ENCODE peak calls at places on chromosome 6, in ten cellular contexts. One of them, this sample, is unnamed.

GRCh38 chr6:56255370-56255769 is 8.0 kb upstream of the COL21A1 start:
- DNase-seq in GM23248: peak; percentile 28
- DNase-seq in epithelial cell of esophagus: no peak
- DNase-seq in tibial artery: no peak
- DNase-seq in SK-N-MC: peak; percentile 81
- DNase-seq in astrocyte of the spinal cord: peak; percentile 26
- DNase-seq in bronchial epithelial cell: no peak
- DNase-seq in fibroblast of mammary gland: no peak
- DNase-seq in brain microvascular endothelial cell: no peak
- DNase-seq in fibroblast of lung: peak; percentile 68
- DNase-seq in this sample: no peak

GRCh38 chr6:105875974-105876640 is 210.0 kb upstream of the PRDM1 start:
- DNase-seq in GM23248: no peak
- DNase-seq in epithelial cell of esophagus: no peak
- DNase-seq in tibial artery: no peak
- DNase-seq in SK-N-MC: no peak
- DNase-seq in astrocyte of the spinal cord: no peak
- DNase-seq in bronchial epithelial cell: no peak
- DNase-seq in fibroblast of mammary gland: no peak
- DNase-seq in brain microvascular endothelial cell: no peak
- DNase-seq in fibroblast of lung: no peak
- DNase-seq in this sample: no peak

GRCh38 chr6:152671146-152671545 is 26.6 kb upstream of the MYCT1 start:
- DNase-seq in GM23248: peak; percentile 52
- DNase-seq in epithelial cell of esophagus: no peak
- DNase-seq in tibial artery: no peak
- DNase-seq in SK-N-MC: no peak
- DNase-seq in astrocyte of the spinal cord: no peak
- DNase-seq in bronchial epithelial cell: no peak
- DNase-seq in fibroblast of mammary gland: no peak
- DNase-seq in brain microvascular endothelial cell: no peak
- DNase-seq in fibroblast of lung: peak; percentile 17
- DNase-seq in this sample: no peak

GRCh38 chr6:18327621-18328548 is 59.3 kb upstream of the RNF144B start:
- DNase-seq in GM23248: no peak
- DNase-seq in epithelial cell of esophagus: peak; percentile 28
- DNase-seq in tibial artery: no peak
- DNase-seq in SK-N-MC: no peak
- DNase-seq in astrocyte of the spinal cord: no peak
- DNase-seq in bronchial epithelial cell: peak; percentile 60
- DNase-seq in fibroblast of mammary gland: no peak
- DNase-seq in brain microvascular endothelial cell: no peak
- DNase-seq in fibroblast of lung: no peak
- DNase-seq in this sample: no peak

GRCh38 chr6:14333556-14334305 is 216.2 kb downstream of the CD83 start:
- DNase-seq in GM23248: peak; percentile 63
- DNase-seq in epithelial cell of esophagus: no peak
- DNase-seq in tibial artery: no peak
- DNase-seq in SK-N-MC: no peak
- DNase-seq in astrocyte of the spinal cord: peak; percentile 39
- DNase-seq in bronchial epithelial cell: no peak
- DNase-seq in fibroblast of mammary gland: peak; percentile 64
- DNase-seq in brain microvascular endothelial cell: peak; percentile 22
- DNase-seq in fibroblast of lung: peak; percentile 77
- DNase-seq in this sample: no peak

GRCh38 chr6:2634151-2634964 is 116.4 kb downstream of the MYLK4 start:
- DNase-seq in GM23248: peak; percentile 85
- DNase-seq in epithelial cell of esophagus: peak; percentile 84
- DNase-seq in tibial artery: peak; percentile 94
- DNase-seq in SK-N-MC: peak; percentile 66
- DNase-seq in astrocyte of the spinal cord: peak; percentile 93
- DNase-seq in bronchial epithelial cell: peak; percentile 73
- DNase-seq in fibroblast of mammary gland: peak; percentile 90
- DNase-seq in brain microvascular endothelial cell: peak; percentile 87
- DNase-seq in fibroblast of lung: peak; percentile 78
- DNase-seq in this sample: peak; percentile 83

GRCh38 chr6:2817778-2818443 is 23.8 kb downstream of the SERPINB1 start:
- DNase-seq in GM23248: peak; percentile 59
- DNase-seq in epithelial cell of esophagus: peak; percentile 89
- DNase-seq in tibial artery: no peak
- DNase-seq in SK-N-MC: no peak
- DNase-seq in astrocyte of the spinal cord: peak; percentile 59
- DNase-seq in bronchial epithelial cell: peak; percentile 91
- DNase-seq in fibroblast of mammary gland: peak; percentile 32
- DNase-seq in brain microvascular endothelial cell: peak; percentile 36
- DNase-seq in fibroblast of lung: peak; percentile 72
- DNase-seq in this sample: no peak

GRCh38 chr6:31386099-31386498 is 17.3 kb upstream of the MICA start:
- DNase-seq in GM23248: no peak
- DNase-seq in epithelial cell of esophagus: no peak
- DNase-seq in tibial artery: no peak
- DNase-seq in SK-N-MC: no peak
- DNase-seq in astrocyte of the spinal cord: no peak
- DNase-seq in bronchial epithelial cell: no peak
- DNase-seq in fibroblast of mammary gland: no peak
- DNase-seq in brain microvascular endothelial cell: no peak
- DNase-seq in fibroblast of lung: no peak
- DNase-seq in this sample: no peak

GRCh38 chr6:140542858-140543257 is 1168.4 kb upstream of the CITED2 start:
- DNase-seq in GM23248: no peak
- DNase-seq in epithelial cell of esophagus: no peak
- DNase-seq in tibial artery: no peak
- DNase-seq in SK-N-MC: no peak
- DNase-seq in astrocyte of the spinal cord: no peak
- DNase-seq in bronchial epithelial cell: no peak
- DNase-seq in fibroblast of mammary gland: no peak
- DNase-seq in brain microvascular endothelial cell: no peak
- DNase-seq in fibroblast of lung: no peak
- DNase-seq in this sample: no peak

GRCh38 chr6:9646346-9647042 is 768.4 kb downstream of the TFAP2A start:
- DNase-seq in GM23248: peak; percentile 65
- DNase-seq in epithelial cell of esophagus: peak; percentile 67
- DNase-seq in tibial artery: peak; percentile 68
- DNase-seq in SK-N-MC: peak; percentile 10
- DNase-seq in astrocyte of the spinal cord: no peak
- DNase-seq in bronchial epithelial cell: peak; percentile 36
- DNase-seq in fibroblast of mammary gland: no peak
- DNase-seq in brain microvascular endothelial cell: peak; percentile 11
- DNase-seq in fibroblast of lung: peak; percentile 63
- DNase-seq in this sample: peak; percentile 8

GRCh38 chr6:6818078-6818639 is 229.6 kb downstream of the LY86 start:
- DNase-seq in GM23248: no peak
- DNase-seq in epithelial cell of esophagus: no peak
- DNase-seq in tibial artery: no peak
- DNase-seq in SK-N-MC: no peak
- DNase-seq in astrocyte of the spinal cord: no peak
- DNase-seq in bronchial epithelial cell: no peak
- DNase-seq in fibroblast of mammary gland: no peak
- DNase-seq in brain microvascular endothelial cell: no peak
- DNase-seq in fibroblast of lung: no peak
- DNase-seq in this sample: no peak

GRCh38 chr6:119171864-119172588 is 93.6 kb upstream of the FAM184A start:
- DNase-seq in GM23248: no peak
- DNase-seq in epithelial cell of esophagus: no peak
- DNase-seq in tibial artery: no peak
- DNase-seq in SK-N-MC: no peak
- DNase-seq in astrocyte of the spinal cord: no peak
- DNase-seq in bronchial epithelial cell: no peak
- DNase-seq in fibroblast of mammary gland: no peak
- DNase-seq in brain microvascular endothelial cell: no peak
- DNase-seq in fibroblast of lung: no peak
- DNase-seq in this sample: no peak

GRCh38 chr6:167570460-167571400 is 245.8 kb downstream of the TTLL2 start:
- DNase-seq in GM23248: no peak
- DNase-seq in epithelial cell of esophagus: no peak
- DNase-seq in tibial artery: no peak
- DNase-seq in SK-N-MC: no peak
- DNase-seq in astrocyte of the spinal cord: no peak
- DNase-seq in bronchial epithelial cell: no peak
- DNase-seq in fibroblast of mammary gland: no peak
- DNase-seq in brain microvascular endothelial cell: no peak
- DNase-seq in fibroblast of lung: no peak
- DNase-seq in this sample: no peak

GRCh38 chr6:79601020-79601609 is 30.0 kb upstream of the SH3BGRL2 start:
- DNase-seq in GM23248: peak; percentile 37
- DNase-seq in epithelial cell of esophagus: peak; percentile 77
- DNase-seq in tibial artery: no peak
- DNase-seq in SK-N-MC: no peak
- DNase-seq in astrocyte of the spinal cord: peak; percentile 80
- DNase-seq in bronchial epithelial cell: peak; percentile 84
- DNase-seq in fibroblast of mammary gland: peak; percentile 71
- DNase-seq in brain microvascular endothelial cell: peak; percentile 71
- DNase-seq in fibroblast of lung: peak; percentile 86
- DNase-seq in this sample: no peak

GRCh38 chr6:28303570-28303969 is 22.2 kb downstream of the PGBD1 start:
- DNase-seq in GM23248: no peak
- DNase-seq in epithelial cell of esophagus: no peak
- DNase-seq in tibial artery: no peak
- DNase-seq in SK-N-MC: no peak
- DNase-seq in astrocyte of the spinal cord: no peak
- DNase-seq in bronchial epithelial cell: no peak
- DNase-seq in fibroblast of mammary gland: no peak
- DNase-seq in brain microvascular endothelial cell: no peak
- DNase-seq in fibroblast of lung: no peak
- DNase-seq in this sample: no peak

GRCh38 chr6:137894779-137895385 is 27.8 kb downstream of the TNFAIP3 start:
- DNase-seq in GM23248: peak; percentile 86
- DNase-seq in epithelial cell of esophagus: peak; percentile 83
- DNase-seq in tibial artery: no peak
- DNase-seq in SK-N-MC: no peak
- DNase-seq in astrocyte of the spinal cord: no peak
- DNase-seq in bronchial epithelial cell: peak; percentile 88
- DNase-seq in fibroblast of mammary gland: peak; percentile 69
- DNase-seq in brain microvascular endothelial cell: no peak
- DNase-seq in fibroblast of lung: peak; percentile 57
- DNase-seq in this sample: no peak

DNA sequence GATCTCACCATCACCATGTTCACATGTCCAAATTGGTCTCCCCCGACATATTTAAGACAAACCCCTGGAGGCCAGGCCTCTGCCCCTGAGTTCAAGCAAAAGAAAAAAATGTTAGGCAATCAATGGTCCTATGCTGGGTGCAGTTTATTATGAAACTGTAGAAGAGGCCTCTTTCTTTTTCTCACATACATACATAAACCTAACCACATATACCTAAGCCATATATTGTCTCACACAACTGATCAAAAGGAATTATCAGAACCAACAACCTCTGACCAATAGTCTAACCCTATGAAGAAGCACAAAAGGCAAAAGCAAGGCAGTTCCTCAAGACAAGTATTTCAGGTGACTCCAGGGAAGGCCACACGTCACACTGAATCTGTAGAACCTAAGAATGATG is 49.9 kb downstream of the ILRUN start:
- DNase-seq in GM23248: no peak
- DNase-seq in epithelial cell of esophagus: no peak
- DNase-seq in tibial artery: no peak
- DNase-seq in SK-N-MC: no peak
- DNase-seq in astrocyte of the spinal cord: no peak
- DNase-seq in bronchial epithelial cell: no peak
- DNase-seq in fibroblast of mammary gland: no peak
- DNase-seq in brain microvascular endothelial cell: no peak
- DNase-seq in fibroblast of lung: no peak
- DNase-seq in this sample: no peak
- H3K4me3 ChIP-seq in GM23248: no peak overlapping the region
- H3K4me3 ChIP-seq in epithelial cell of esophagus: no peak overlapping the region
- H3K4me3 ChIP-seq in tibial artery: no peak overlapping the region
- H3K4me3 ChIP-seq in SK-N-MC: no peak overlapping the region
- H3K4me3 ChIP-seq in astrocyte of the spinal cord: no peak overlapping the region
- H3K4me3 ChIP-seq in bronchial epithelial cell: no peak overlapping the region
- H3K4me3 ChIP-seq in fibroblast of mammary gland: no peak overlapping the region
- H3K4me3 ChIP-seq in brain microvascular endothelial cell: no peak overlapping the region
- H3K4me3 ChIP-seq in fibroblast of lung: no peak overlapping the region
- H3K4me3 ChIP-seq in this sample: no peak overlapping the region

GRCh38 chr6:161139304-161139765 is 134.5 kb downstream of the AGPAT4 start:
- DNase-seq in GM23248: no peak
- DNase-seq in epithelial cell of esophagus: no peak
- DNase-seq in tibial artery: no peak
- DNase-seq in SK-N-MC: no peak
- DNase-seq in astrocyte of the spinal cord: no peak
- DNase-seq in bronchial epithelial cell: no peak
- DNase-seq in fibroblast of mammary gland: no peak
- DNase-seq in brain microvascular endothelial cell: no peak
- DNase-seq in fibroblast of lung: no peak
- DNase-seq in this sample: no peak
- H3K4me3 ChIP-seq in GM23248: no peak overlapping the region
- H3K4me3 ChIP-seq in epithelial cell of esophagus: no peak overlapping the region
- H3K4me3 ChIP-seq in tibial artery: no peak overlapping the region
- H3K4me3 ChIP-seq in SK-N-MC: no peak overlapping the region
- H3K4me3 ChIP-seq in astrocyte of the spinal cord: no peak overlapping the region
- H3K4me3 ChIP-seq in bronchial epithelial cell: no peak overlapping the region
- H3K4me3 ChIP-seq in fibroblast of mammary gland: no peak overlapping the region
- H3K4me3 ChIP-seq in brain microvascular endothelial cell: no peak overlapping the region
- H3K4me3 ChIP-seq in fibroblast of lung: no peak overlapping the region
- H3K4me3 ChIP-seq in this sample: no peak overlapping the region

GRCh38 chr6:48110436-48111142 is 408 bp downstream of the PTCHD4 start:
- DNase-seq in GM23248: no peak
- DNase-seq in epithelial cell of esophagus: peak; percentile 24
- DNase-seq in tibial artery: no peak
- DNase-seq in SK-N-MC: no peak
- DNase-seq in astrocyte of the spinal cord: no peak
- DNase-seq in bronchial epithelial cell: no peak
- DNase-seq in fibroblast of mammary gland: no peak
- DNase-seq in brain microvascular endothelial cell: no peak
- DNase-seq in fibroblast of lung: peak; percentile 26
- DNase-seq in this sample: no peak
- H3K4me3 ChIP-seq in GM23248: peak overlapping the region; percentile 70
- H3K4me3 ChIP-seq in epithelial cell of esophagus: peak overlapping the region; percentile 83
- H3K4me3 ChIP-seq in tibial artery: peak overlapping the region; percentile 20
- H3K4me3 ChIP-seq in SK-N-MC: no peak overlapping the region
- H3K4me3 ChIP-seq in astrocyte of the spinal cord: peak overlapping the region; percentile 61
- H3K4me3 ChIP-seq in bronchial epithelial cell: peak overlapping the region; percentile 40
- H3K4me3 ChIP-seq in fibroblast of mammary gland: peak overlapping the region; percentile 60
- H3K4me3 ChIP-seq in brain microvascular endothelial cell: peak overlapping the region; percentile 34
- H3K4me3 ChIP-seq in fibroblast of lung: no peak overlapping the region
- H3K4me3 ChIP-seq in this sample: no peak overlapping the region

GRCh38 chr6:110897433-110897832 is 22.8 kb downstream of the AMD1 start:
- DNase-seq in GM23248: no peak
- DNase-seq in epithelial cell of esophagus: no peak
- DNase-seq in tibial artery: no peak
- DNase-seq in SK-N-MC: no peak
- DNase-seq in astrocyte of the spinal cord: no peak
- DNase-seq in bronchial epithelial cell: no peak
- DNase-seq in fibroblast of mammary gland: peak; percentile 31
- DNase-seq in brain microvascular endothelial cell: no peak
- DNase-seq in fibroblast of lung: no peak
- DNase-seq in this sample: no peak

GRCh38 chr6:110900028-110900598 is 25.5 kb downstream of the AMD1 start:
- DNase-seq in GM23248: no peak
- DNase-seq in epithelial cell of esophagus: no peak
- DNase-seq in tibial artery: no peak
- DNase-seq in SK-N-MC: no peak
- DNase-seq in astrocyte of the spinal cord: no peak
- DNase-seq in bronchial epithelial cell: no peak
- DNase-seq in fibroblast of mammary gland: no peak
- DNase-seq in brain microvascular endothelial cell: no peak
- DNase-seq in fibroblast of lung: no peak
- DNase-seq in this sample: no peak

GRCh38 chr6:110898111-110898510 is 23.5 kb downstream of the AMD1 start:
- DNase-seq in GM23248: no peak
- DNase-seq in epithelial cell of esophagus: no peak
- DNase-seq in tibial artery: no peak
- DNase-seq in SK-N-MC: no peak
- DNase-seq in astrocyte of the spinal cord: no peak
- DNase-seq in bronchial epithelial cell: no peak
- DNase-seq in fibroblast of mammary gland: no peak
- DNase-seq in brain microvascular endothelial cell: no peak
- DNase-seq in fibroblast of lung: no peak
- DNase-seq in this sample: no peak

GRCh38 chr6:110902091-110902490 is 27.5 kb downstream of the AMD1 start:
- DNase-seq in GM23248: no peak
- DNase-seq in epithelial cell of esophagus: no peak
- DNase-seq in tibial artery: no peak
- DNase-seq in SK-N-MC: no peak
- DNase-seq in astrocyte of the spinal cord: no peak
- DNase-seq in bronchial epithelial cell: no peak
- DNase-seq in fibroblast of mammary gland: no peak
- DNase-seq in brain microvascular endothelial cell: no peak
- DNase-seq in fibroblast of lung: no peak
- DNase-seq in this sample: no peak
- H3K4me3 ChIP-seq in GM23248: no peak overlapping the region
- H3K4me3 ChIP-seq in epithelial cell of esophagus: no peak overlapping the region
- H3K4me3 ChIP-seq in tibial artery: no peak overlapping the region
- H3K4me3 ChIP-seq in SK-N-MC: no peak overlapping the region
- H3K4me3 ChIP-seq in astrocyte of the spinal cord: no peak overlapping the region
- H3K4me3 ChIP-seq in bronchial epithelial cell: no peak overlapping the region
- H3K4me3 ChIP-seq in fibroblast of mammary gland: no peak overlapping the region
- H3K4me3 ChIP-seq in brain microvascular endothelial cell: no peak overlapping the region
- H3K4me3 ChIP-seq in fibroblast of lung: no peak overlapping the region
- H3K4me3 ChIP-seq in this sample: no peak overlapping the region

This sample was measured in tibial nerve.